ENCODE peak calls at places on chromosomes 16 and 17, in seven cellular contexts. G, C, M, N, K, A and E are unnamed samples.
A peak's percentile ranks its signal among the peaks of the same experiment; 100 is the strongest.

GRCh38 chr17:75350706-75351105 is 54.8 kb downstream of the GRB2 start:
- DNase-seq in G (no peak), C (no peak), M (no peak), N (no peak), K (no peak), A (peak; percentile 65), E (no peak)

GRCh38 chr16:23072084-23072599 is 77.1 kb downstream of the USP31 start:
- DNase-seq in G (peak; percentile 82), C (peak; percentile 73), M (no peak), N (no peak), K (peak; percentile 86), A (no peak), E (no peak)

GRCh38 chr16:11384184-11384955 is 39.1 kb downstream of the RMI2 start:
- DNase-seq in G (no peak), C (no peak), M (no peak), N (no peak), K (no peak), A (no peak), E (no peak)

GRCh38 chr16:57349212-57350031 is 9.2 kb upstream of the CCL22 start:
- DNase-seq in G (no peak), C (no peak), M (no peak), N (no peak), K (no peak), A (no peak), E (no peak)

GRCh38 chr17:68455756-68456528 is 1.4 kb downstream of the WIPI1 start:
- DNase-seq in G (peak; percentile 92), C (peak; percentile 59), M (no peak), N (no peak), K (no peak), A (no peak), E (no peak)

GRCh38 chr17:67518881-67519280 is 141.8 kb downstream of the PITPNC1 start:
- DNase-seq in G (no peak), C (no peak), M (no peak), N (no peak), K (no peak), A (no peak), E (no peak)

GRCh38 chr16:67936124-67936875 is at the start of gene PSMB10:
- DNase-seq in G (peak; percentile 36), C (peak; percentile 51), M (peak; percentile 35), N (peak; percentile 31), K (peak; percentile 73), A (peak; percentile 64), E (peak; percentile 68)

GRCh38 chr17:67469208-67469980 is 92.3 kb downstream of the PITPNC1 start:
- DNase-seq in G (no peak), C (no peak), M (no peak), N (no peak), K (no peak), A (no peak), E (no peak)

GRCh38 chr17:37505333-37505732 is 15.6 kb downstream of the DUSP14 start:
- DNase-seq in G (no peak), C (no peak), M (no peak), N (no peak), K (no peak), A (no peak), E (no peak)

GRCh38 chr17:27296427-27296979 is 2.6 kb downstream of the WSB1 start:
- DNase-seq in G (peak; percentile 79), C (peak; percentile 41), M (no peak), N (no peak), K (no peak), A (no peak), E (no peak)

GRCh38 chr17:77615672-77616242 is 342.7 kb upstream of the TNRC6C start:
- DNase-seq in G (no peak), C (no peak), M (no peak), N (no peak), K (no peak), A (no peak), E (no peak)

GRCh38 chr16:24701521-24701951 is 27.9 kb upstream of the TNRC6A start:
- DNase-seq in G (no peak), C (no peak), M (no peak), N (no peak), K (peak; percentile 75), A (no peak), E (no peak)

GRCh38 chr16:27461483-27462171 is 59.7 kb downstream of the IL21R start:
- DNase-seq in G (no peak), C (no peak), M (no peak), N (no peak), K (peak; percentile 66), A (no peak), E (no peak)

GRCh38 chr17:66372182-66372581 is 69.8 kb downstream of the PRKCA start:
- DNase-seq in G (no peak), C (no peak), M (no peak), N (no peak), K (no peak), A (no peak), E (no peak)

GRCh38 chr17:70938311-70938710 is 769.0 kb downstream of the KCNJ2 start:
- DNase-seq in G (no peak), C (no peak), M (no peak), N (no peak), K (no peak), A (no peak), E (no peak)

GRCh38 chr17:32621612-32622312 is 135.0 kb downstream of the CDK5R1 start:
- DNase-seq in G (peak; percentile 71), C (peak; percentile 42), M (no peak), N (no peak), K (no peak), A (peak; percentile 77), E (no peak)

GRCh38 chr16:50697881-50698767 is 4.7 kb downstream of the NOD2 start:
- DNase-seq in G (peak; percentile 86), C (no peak), M (no peak), N (no peak), K (no peak), A (no peak), E (peak; percentile 34)

GRCh38 chr17:2797226-2797625 is 988 bp downstream of the RAP1GAP2 start:
- DNase-seq in G (no peak), C (no peak), M (no peak), N (no peak), K (no peak), A (no peak), E (no peak)

GRCh38 chr17:79280822-79281572 is 206.4 kb downstream of the ENGASE start:
- DNase-seq in G (no peak), C (no peak), M (no peak), N (no peak), K (no peak), A (no peak), E (no peak)

GRCh38 chr16:88017006-88017405 is 65.8 kb downstream of the BANP start:
- DNase-seq in G (no peak), C (no peak), M (no peak), N (no peak), K (no peak), A (no peak), E (no peak)

GRCh38 chr16:10839271-10839661 is 20.7 kb upstream of the TVP23A start:
- DNase-seq in G (no peak), C (no peak), M (no peak), N (no peak), K (no peak), A (peak; percentile 20), E (no peak)

GRCh38 chr17:74114881-74115470 is 88.5 kb upstream of the RPL38 start:
- DNase-seq in G (no peak), C (no peak), M (no peak), N (no peak), K (no peak), A (no peak), E (no peak)

GRCh38 chr17:32483451-32484019 is 3.3 kb upstream of the CDK5R1 start:
- DNase-seq in G (no peak), C (peak; percentile 56), M (no peak), N (no peak), K (peak; percentile 89), A (peak; percentile 91), E (peak; percentile 30)

GRCh38 chr17:18970582-18971480 is 18.9 kb downstream of the SLC5A10 start:
- DNase-seq in G (no peak), C (no peak), M (no peak), N (no peak), K (no peak), A (no peak), E (no peak)
- TF ChIP-seq CTCF in G (peak; percentile 13), C (no peak), M (no peak), N (no peak), K (no peak), A (no peak), E (no peak)

GRCh38 chr16:66660422-66661209 is 35.9 kb downstream of the CMTM4 start:
- DNase-seq in G (peak; percentile 85), C (peak; percentile 74), M (no peak), N (no peak), K (peak; percentile 79), A (peak; percentile 75), E (no peak)
- TF ChIP-seq CTCF in G (peak; percentile 39), C (peak; percentile 19), M (no peak), N (no peak), K (peak; percentile 34), A (peak; percentile 15), E (no peak)

GRCh38 chr16:8199390-8199789 is 390.9 kb downstream of the TMEM114 start:
- DNase-seq in G (no peak), C (no peak), M (no peak), N (no peak), K (no peak), A (no peak), E (no peak)

DNA sequence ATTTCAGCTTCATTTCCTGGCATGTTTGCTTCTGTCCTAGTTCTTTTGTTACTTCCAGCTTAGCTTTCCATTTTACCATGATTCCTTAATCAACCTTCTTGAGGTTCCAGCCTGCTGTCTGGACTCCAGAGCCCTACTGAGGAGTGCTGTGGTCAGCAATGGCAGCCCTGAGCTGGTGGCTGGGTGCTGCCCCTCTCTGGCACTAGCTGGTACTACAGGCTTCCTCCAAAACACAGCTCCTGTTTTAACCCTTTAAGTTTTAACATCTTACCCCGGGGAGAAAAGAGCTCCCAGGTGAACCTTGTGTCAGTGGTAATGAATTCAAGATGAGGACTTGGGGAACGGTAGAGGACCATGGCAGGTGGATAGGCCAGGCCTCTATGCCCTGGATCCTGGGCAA is 395.5 kb downstream of the TMEM114 start:
- DNase-seq in G (no peak), C (no peak), M (no peak), N (no peak), K (no peak), A (peak; percentile 45), E (no peak)
- TF ChIP-seq CTCF in G (no peak), C (no peak), M (no peak), N (no peak), K (no peak), A (peak; percentile 79), E (no peak)

GRCh38 chr17:61245706-61246135 is 153.9 kb upstream of the TBX2 start:
- DNase-seq in G (no peak), C (no peak), M (no peak), N (no peak), K (no peak), A (no peak), E (no peak)

GRCh38 chr17:61250335-61250890 is 149.2 kb upstream of the TBX2 start:
- DNase-seq in G (no peak), C (no peak), M (no peak), N (no peak), K (no peak), A (no peak), E (no peak)

GRCh38 chr17:61249649-61250301 is 149.9 kb upstream of the TBX2 start:
- DNase-seq in G (no peak), C (no peak), M (no peak), N (no peak), K (no peak), A (no peak), E (no peak)

GRCh38 chr17:61248399-61248798 is 151.2 kb upstream of the TBX2 start:
- DNase-seq in G (no peak), C (no peak), M (no peak), N (no peak), K (no peak), A (no peak), E (no peak)

GRCh38 chr17:61247438-61247837 is 152.2 kb upstream of the TBX2 start:
- DNase-seq in G (peak; percentile 2), C (no peak), M (no peak), N (no peak), K (no peak), A (no peak), E (no peak)
- TF ChIP-seq CTCF in G (no peak), C (no peak), M (no peak), N (no peak), K (no peak), A (no peak), E (no peak)